ENCODE peak calls at places on chromosome 9, in five cellular contexts. B is neural progenitor cell, X is PC-3, M is body of pancreas, S is Peyer's patch. T is an unnamed sample.
A peak's percentile ranks its signal among the peaks of the same experiment; 100 is the strongest.

GRCh38 chr9:37542488-37542887 is 33.7 kb downstream of the FBXO10 start:
- DNase-seq in B (no peak), X (no peak), S (no peak), M (no peak), T (no peak)

GRCh38 chr9:33289501-33289900 is 815 bp upstream of the NFX1 start:
- DNase-seq in B (peak; percentile 7), S (no peak), X (no peak), M (peak; percentile 13), T (no peak)

GRCh38 chr9:37540634-37541033 is 35.5 kb downstream of the FBXO10 start:
- DNase-seq in B (no peak), X (peak; percentile 53), S (no peak), M (peak; percentile 83), T (no peak)

GRCh38 chr9:21326526-21327139 is 8.6 kb downstream of the KLHL9 start:
- DNase-seq in B (peak; percentile 58), S (no peak), X (peak; percentile 63), M (no peak), T (peak; percentile 43)

GRCh38 chr9:34994429-34995287 is 5.1 kb downstream of the DNAJB5 start:
- DNase-seq in S (peak; percentile 61), B (peak; percentile 66), M (no peak), X (peak; percentile 63), T (no peak)

GRCh38 chr9:33813712-33814641 is 3.0 kb upstream of the UBE2R2 start:
- DNase-seq in B (peak; percentile 33), M (no peak), X (peak; percentile 60), S (peak; percentile 65), T (peak; percentile 39)

GRCh38 chr9:27392451-27392850 is 95.5 kb upstream of the EQTN start:
- DNase-seq in S (no peak), B (no peak), X (no peak), M (no peak), T (no peak)

GRCh38 chr9:96554326-96554725 is 65.3 kb downstream of the CDC14B start:
- DNase-seq in S (no peak), B (no peak), X (no peak), M (no peak), T (no peak)

GRCh38 chr9:27474350-27474749 is 49.7 kb upstream of the IFNK start:
- DNase-seq in S (no peak), X (no peak), M (no peak), B (no peak), T (no peak)

GRCh38 chr9:9102295-9102694 is 1302.7 kb upstream of the DMAC1 start:
- DNase-seq in B (no peak), S (no peak), M (no peak), X (no peak), T (no peak)

GRCh38 chr9:71769175-71770165 is 1.2 kb upstream of the CEMIP2 start:
- DNase-seq in S (peak; percentile 95), B (peak; percentile 94), X (peak; percentile 83), M (peak; percentile 96), T (peak; percentile 48)

GRCh38 chr9:128114326-128115186 is 13.0 kb downstream of the PTGES2 start:
- DNase-seq in B (no peak), S (peak; percentile 46), M (no peak), X (no peak), T (no peak)

GRCh38 chr9:79742145-79742820 is 170.5 kb downstream of the TLE4 start:
- DNase-seq in X (no peak), M (no peak), B (no peak), S (no peak), T (no peak)

GRCh38 chr9:113955076-113955752 is 79.1 kb downstream of the ZNF618 start:
- DNase-seq in X (no peak), S (no peak), M (no peak), B (no peak), T (no peak)

GRCh38 chr9:13860926-13861325 is 453.0 kb downstream of the NFIB start:
- DNase-seq in M (no peak), B (no peak), S (no peak), X (peak; percentile 47), T (no peak)

GRCh38 chr9:94920439-94920951 is 194.0 kb downstream of the AOPEP start:
- DNase-seq in B (no peak), S (no peak), X (no peak), M (no peak), T (no peak)

GRCh38 chr9:87557996-87558395 is 60.3 kb downstream of the DAPK1 start:
- DNase-seq in M (peak; percentile 57), X (no peak), B (no peak), S (no peak), T (no peak)

GRCh38 chr9:123400926-123401503 is 45.0 kb downstream of the CRB2 start:
- DNase-seq in S (no peak), X (no peak), M (no peak), B (no peak), T (no peak)

GRCh38 chr9:123397975-123398374 is 42.0 kb downstream of the CRB2 start:
- DNase-seq in M (no peak), B (no peak), X (no peak), S (no peak), T (no peak)

GRCh38 chr9:123402981-123403509 is 47.0 kb downstream of the CRB2 start:
- DNase-seq in S (no peak), X (no peak), M (no peak), B (peak; percentile 44), T (no peak)

GRCh38 chr9:123401879-123402513 is 46.0 kb downstream of the CRB2 start:
- DNase-seq in B (peak; percentile 73), M (no peak), X (peak; percentile 49), S (no peak), T (no peak)

GRCh38 chr9:123399803-123400378 is 43.9 kb downstream of the CRB2 start:
- DNase-seq in B (peak; percentile 50), X (peak; percentile 10), S (no peak), M (no peak), T (no peak)
- TF ChIP-seq CTCF in B (peak; percentile 73), X (peak; percentile 59), S (no peak), M (no peak), T (peak; percentile 67)

DNA sequence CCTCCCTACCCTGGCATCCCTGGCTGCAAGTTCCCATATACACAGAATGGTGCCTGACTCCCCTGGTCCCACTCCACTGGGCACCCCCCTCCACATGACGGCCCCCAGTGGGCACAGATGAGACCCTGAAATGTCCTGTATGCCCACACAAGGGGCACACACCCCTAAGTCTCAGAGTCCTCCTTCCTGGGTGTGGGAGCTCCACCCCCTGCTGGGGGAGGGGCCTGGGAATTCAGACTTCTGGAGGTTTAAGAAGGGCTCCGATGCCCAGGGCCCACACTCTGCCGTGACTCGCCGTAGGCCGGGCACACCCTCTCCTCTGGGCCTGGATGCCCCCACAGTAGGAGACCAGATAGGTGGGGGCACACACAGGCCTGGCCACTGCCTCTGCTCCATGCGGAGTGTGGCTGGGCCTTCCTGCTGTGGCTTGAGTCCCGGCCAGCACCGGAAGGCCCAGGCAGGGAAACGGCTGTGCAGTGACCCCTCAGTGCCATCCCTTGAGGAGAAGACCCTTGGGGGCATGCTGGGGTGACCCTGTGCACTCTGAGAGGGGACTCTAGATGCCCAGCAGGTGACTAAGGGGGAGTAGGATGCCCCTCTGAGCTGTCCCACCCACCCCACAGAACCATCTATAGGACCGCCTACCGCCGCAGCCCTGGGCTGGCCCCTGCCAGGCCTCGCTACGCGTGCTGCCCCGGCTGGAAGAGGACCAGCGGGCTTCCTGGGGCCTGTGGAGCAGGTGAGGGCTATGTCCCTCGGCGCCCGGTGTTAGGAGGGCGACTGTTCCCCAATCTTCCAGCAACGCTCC is 6.5 kb downstream of the EGFL7 start:
- DNase-seq in X (peak; percentile 22), B (no peak), S (peak; percentile 68), M (peak; percentile 71), T (no peak)
- H3K4me3 ChIP-seq in X (no peak overlapping the region), B (no peak overlapping the region), S (no peak overlapping the region), M (no peak overlapping the region), T (no peak overlapping the region)

GRCh38 chr9:91782711-91783214 is 167.3 kb downstream of the ROR2 start:
- DNase-seq in B (no peak), M (no peak), S (no peak), X (no peak), T (no peak)
- TF ChIP-seq CTCF in B (no peak), M (no peak), S (no peak), X (no peak), T (no peak)

GRCh38 chr9:91681461-91682305 is 258.1 kb upstream of the NFIL3 start:
- DNase-seq in X (peak; percentile 71), M (peak; percentile 81), S (peak; percentile 84), B (peak; percentile 91), T (peak; percentile 64)
- H3K4me3 ChIP-seq in X (peak overlapping the region; percentile 49), M (no peak overlapping the region), S (no peak overlapping the region), B (no peak overlapping the region), T (no peak overlapping the region)

DNA sequence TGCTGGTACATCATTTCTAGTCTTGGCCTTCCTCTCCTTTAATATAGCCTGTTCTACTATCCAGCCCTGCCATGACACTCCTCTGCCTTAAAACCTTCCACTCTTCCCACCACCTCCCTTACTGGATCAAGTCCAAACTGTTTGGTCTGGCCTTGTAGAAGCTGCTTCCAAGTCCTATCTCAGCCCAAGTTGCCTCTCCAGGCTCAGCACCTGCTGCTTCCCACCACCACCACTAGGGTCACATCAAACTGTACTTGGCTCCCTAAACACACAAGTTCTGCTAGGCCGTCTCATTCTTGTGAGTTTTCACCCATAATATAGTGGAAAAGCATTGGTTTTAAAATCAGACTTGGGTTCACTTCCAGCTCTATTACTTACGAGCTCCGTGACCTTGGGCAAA is 1.4 kb downstream of the NDUFA8 start:
- DNase-seq in B (peak; percentile 55), M (peak; percentile 50), S (peak; percentile 54), X (peak; percentile 54), T (peak; percentile 9)
- TF ChIP-seq CTCF in B (peak; percentile 61), M (peak; percentile 27), S (peak; percentile 51), X (peak; percentile 65), T (peak; percentile 68)

GRCh38 chr9:138071292-138071691 is 193.7 kb downstream of the CACNA1B start:
- DNase-seq in M (peak; percentile 2), B (no peak), S (peak; percentile 24), X (no peak), T (no peak)
- H3K4me3 ChIP-seq in M (no peak overlapping the region), B (no peak overlapping the region), S (no peak overlapping the region), X (no peak overlapping the region), T (no peak overlapping the region)

DNA sequence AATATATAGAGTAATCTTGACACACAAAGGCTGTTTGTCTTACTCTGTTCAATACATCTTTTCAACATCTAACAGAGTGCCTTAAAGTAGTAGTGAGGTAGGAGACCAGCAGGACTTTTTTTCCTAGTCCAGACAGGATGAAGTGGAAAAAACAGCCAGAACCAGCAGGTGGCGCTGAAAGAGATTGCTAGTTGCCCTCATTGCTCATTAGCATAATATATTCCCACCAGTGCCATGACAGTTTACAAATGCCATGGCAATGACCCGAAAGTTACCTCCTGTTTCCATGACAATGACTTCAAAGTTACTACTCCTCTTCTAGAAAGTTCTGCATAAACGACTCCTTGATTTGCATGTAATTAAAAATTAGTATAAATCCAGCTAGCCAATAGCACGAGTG is 387.4 kb downstream of the ACTL7B start:
- DNase-seq in M (no peak), S (no peak), B (peak; percentile 48), X (peak; percentile 62), T (no peak)
- TF ChIP-seq CTCF in M (peak; percentile 11), S (peak; percentile 33), B (peak; percentile 63), X (peak; percentile 70), T (peak; percentile 65)

GRCh38 chr9:109418827-109419226 is 79.3 kb downstream of the PTPN3 start:
- DNase-seq in S (no peak), B (peak; percentile 80), M (no peak), X (no peak), T (peak; percentile 75)
- H3K4me3 ChIP-seq in S (no peak overlapping the region), B (no peak overlapping the region), M (no peak overlapping the region), X (no peak overlapping the region), T (no peak overlapping the region)